ENCODE peak calls at places on chromosomes 12 and 14, in ten cellular contexts. S is colonic mucosa, C is AG10803, R is coronary artery, Z is neural progenitor cell, V is AG04450, Q is CD14-positive monocyte, N is WTC11, U is PC-3, B is suprapubic skin. D is an unnamed sample.
A peak's percentile ranks its signal among the peaks of the same experiment; 100 is the strongest.

GRCh38 chr12:24175949-24176348 is 226.5 kb upstream of the SOX5 start:
- DNase-seq in S (no peak), C (no peak), R (no peak), Z (no peak), V (no peak), Q (no peak), N (no peak), U (no peak), B (no peak), D (no peak)

GRCh38 chr14:53035336-53035735 is 84.5 kb upstream of the FERMT2 start:
- DNase-seq in S (no peak), C (no peak), R (no peak), Z (no peak), V (no peak), Q (no peak), N (no peak), U (no peak), B (no peak), D (no peak)

GRCh38 chr14:90405101-90405500 is 8.3 kb downstream of the CALM1 start:
- DNase-seq in S (no peak), C (no peak), R (no peak), Z (no peak), V (no peak), Q (no peak), N (no peak), U (no peak), B (no peak), D (no peak)

GRCh38 chr12:45298721-45299120 is 82.8 kb downstream of the ANO6 start:
- DNase-seq in S (no peak), C (no peak), R (no peak), Z (no peak), V (no peak), Q (no peak), N (no peak), U (no peak), B (no peak), D (no peak)

GRCh38 chr12:119068129-119068856 is 87.0 kb downstream of the SRRM4 start:
- DNase-seq in S (no peak), C (no peak), R (no peak), Z (no peak), V (no peak), Q (no peak), N (no peak), U (no peak), B (no peak), D (no peak)

GRCh38 chr12:44532940-44533339 is 343.2 kb downstream of the NELL2 start:
- DNase-seq in S (no peak), C (no peak), R (no peak), Z (no peak), V (no peak), Q (no peak), N (no peak), U (no peak), B (no peak), D (no peak)

GRCh38 chr12:10661338-10661737 is 12.5 kb downstream of the STYK1 start:
- DNase-seq in S (peak; percentile 67), C (peak; percentile 55), R (no peak), Z (no peak), V (no peak), Q (no peak), N (no peak), U (peak; percentile 89), B (no peak), D (no peak)

GRCh38 chr12:64269161-64269560 is 47.1 kb upstream of the KICS2 start:
- DNase-seq in S (no peak), C (no peak), R (no peak), Z (no peak), V (no peak), Q (no peak), N (no peak), U (no peak), B (no peak), D (no peak)

GRCh38 chr12:79618848-79619404 is 71.8 kb downstream of the PAWR start:
- DNase-seq in S (no peak), C (peak; percentile 64), R (no peak), Z (no peak), V (no peak), Q (no peak), N (no peak), U (peak; percentile 58), B (no peak), D (no peak)

GRCh38 chr12:4454315-4454860 is 8.8 kb upstream of the FGF6 start:
- DNase-seq in S (no peak), C (no peak), R (no peak), Z (no peak), V (no peak), Q (no peak), N (no peak), U (no peak), B (no peak), D (no peak)

GRCh38 chr14:77593501-77593911 is 22.9 kb downstream of the SPTLC2 start:
- DNase-seq in S (no peak), C (peak; percentile 67), R (no peak), Z (no peak), V (no peak), Q (no peak), N (no peak), U (peak; percentile 82), B (no peak), D (no peak)

GRCh38 chr12:125228519-125229260 is 163.5 kb downstream of the AACS start:
- DNase-seq in S (no peak), C (no peak), R (no peak), Z (no peak), V (no peak), Q (no peak), N (peak; percentile 26), U (no peak), B (no peak), D (no peak)

GRCh38 chr12:64672925-64673409 is 62.7 kb downstream of the RASSF3 start:
- DNase-seq in S (peak; percentile 95), C (peak; percentile 43), R (no peak), Z (no peak), V (no peak), Q (no peak), N (no peak), U (peak; percentile 42), B (no peak), D (peak; percentile 85)

GRCh38 chr12:42855362-42855950 is 265.9 kb upstream of the PRICKLE1 start:
- DNase-seq in S (no peak), C (no peak), R (no peak), Z (no peak), V (no peak), Q (no peak), N (no peak), U (no peak), B (no peak), D (no peak)

GRCh38 chr14:53140585-53140984 is 12.5 kb downstream of the DDHD1 start:
- DNase-seq in S (no peak), C (no peak), R (no peak), Z (no peak), V (no peak), Q (no peak), N (no peak), U (no peak), B (no peak), D (no peak)

GRCh38 chr12:131084341-131085011 is 130.8 kb downstream of the ADGRD1 start:
- DNase-seq in S (no peak), C (no peak), R (peak; percentile 63), Z (no peak), V (no peak), Q (peak; percentile 18), N (peak; percentile 6), U (no peak), B (peak; percentile 49), D (no peak)

GRCh38 chr12:120571299-120571698 is 9.9 kb downstream of the POP5 start:
- DNase-seq in S (no peak), C (no peak), R (no peak), Z (no peak), V (peak; percentile 16), Q (no peak), N (no peak), U (no peak), B (no peak), D (no peak)

GRCh38 chr12:123937707-123938600 is 34.7 kb downstream of the CCDC92 start:
- DNase-seq in S (no peak), C (peak; percentile 18), R (no peak), Z (no peak), V (no peak), Q (no peak), N (no peak), U (no peak), B (no peak), D (no peak)

DNA sequence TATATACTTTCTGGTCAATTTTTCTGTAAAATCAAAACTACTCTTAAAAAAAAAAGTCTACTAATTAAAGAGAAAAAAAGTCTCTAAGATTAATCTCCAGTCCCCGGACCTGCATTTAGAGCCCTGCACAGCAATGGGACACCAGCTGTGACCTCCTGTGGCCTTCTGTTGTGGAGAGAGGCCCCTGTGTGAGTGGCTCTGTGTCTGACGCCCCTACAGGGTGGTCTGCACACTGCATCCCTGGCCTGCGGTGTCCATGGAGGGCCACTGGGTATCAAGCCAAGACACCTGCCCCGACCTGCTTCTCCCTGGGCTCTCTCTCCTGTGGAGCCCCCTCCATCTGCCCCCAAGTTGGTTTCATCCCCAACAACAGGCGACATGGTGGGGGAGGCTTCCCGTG is 248.0 kb upstream of the DIO3 start:
- DNase-seq in S (no peak), C (no peak), R (no peak), Z (peak; percentile 30), V (no peak), Q (no peak), N (peak; percentile 53), U (no peak), B (no peak), D (no peak)
- TF ChIP-seq CTCF in S (no peak), C (no peak), R (no peak), Z (peak; percentile 36), V (peak; percentile 3), Q (no peak), N (no peak), U (no peak), B (no peak), D (no peak)

GRCh38 chr12:116697305-116698130 is 40.4 kb downstream of the SPRING1 start:
- DNase-seq in S (peak; percentile 42), C (no peak), R (no peak), Z (peak; percentile 84), V (no peak), Q (no peak), N (peak; percentile 72), U (peak; percentile 58), B (no peak), D (peak; percentile 39)
- TF ChIP-seq CTCF in S (no peak), C (peak; percentile 41), R (no peak), Z (peak; percentile 64), V (peak; percentile 19), Q (no peak), N (no peak), U (peak; percentile 64), B (no peak), D (no peak)

DNA sequence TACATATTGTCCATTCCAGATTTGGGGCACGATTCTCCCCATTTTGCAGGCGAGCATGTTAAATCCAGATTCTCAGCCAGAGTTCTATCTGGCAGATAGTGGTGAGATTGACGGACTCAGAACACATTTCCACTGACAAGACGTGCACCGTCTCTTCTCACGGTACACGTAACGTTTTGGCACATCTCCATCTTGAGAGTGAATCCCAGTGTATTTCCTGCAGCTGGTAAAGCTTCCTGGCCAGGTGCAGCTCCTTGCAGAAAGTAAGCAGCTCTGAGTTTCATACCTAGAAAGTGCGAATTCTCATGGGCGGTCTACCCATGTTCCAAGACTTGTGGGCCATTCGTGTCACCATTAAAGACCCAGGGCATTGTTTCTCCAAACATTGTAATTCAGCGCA is 102.6 kb downstream of the TSPAN9 start:
- DNase-seq in S (no peak), C (no peak), R (no peak), Z (no peak), V (no peak), Q (no peak), N (no peak), U (no peak), B (no peak), D (no peak)
- TF ChIP-seq CTCF in S (no peak), C (no peak), R (no peak), Z (no peak), V (no peak), Q (no peak), N (no peak), U (no peak), B (no peak), D (no peak)

GRCh38 chr14:97010491-97011160 is 213.4 kb downstream of the VRK1 start:
- DNase-seq in S (no peak), C (no peak), R (no peak), Z (no peak), V (no peak), Q (no peak), N (peak; percentile 46), U (no peak), B (no peak), D (no peak)
- TF ChIP-seq CTCF in S (no peak), C (no peak), R (no peak), Z (peak; percentile 48), V (no peak), Q (no peak), N (peak; percentile 73), U (peak; percentile 37), B (no peak), D (no peak)

D was measured in Calu3.